ENCODE peak calls at places on chromosomes 11 and 22, in six cellular contexts. U is HCT116, M is kidney glomerular epithelial cell, A is GM12865, Q is A549, G is AG04449. N is an unnamed sample.

GRCh38 chr22:40397436-40397835 is 27.0 kb downstream of the SGSM3 start:
- DNase-seq in U (no peak), M (no peak), A (no peak), Q (no peak), G (no peak), N (no peak)

GRCh38 chr11:2072551-2073261 is 66.5 kb downstream of the IGF2 start:
- DNase-seq in U (no peak), M (no peak), A (no peak), Q (no peak), G (no peak), N (no peak)

GRCh38 chr11:116461789-116462188 is 311.0 kb downstream of the BUD13 start:
- DNase-seq in U (no peak), M (no peak), A (no peak), Q (no peak), G (no peak), N (no peak)

GRCh38 chr11:120340529-120340928 is 4.3 kb downstream of the ARHGEF12 start:
- DNase-seq in U (no peak), M (no peak), A (no peak), Q (no peak), G (no peak), N (no peak)

GRCh38 chr22:45284705-45285305 is at the start of gene UPK3A:
- DNase-seq in U (peak; percentile 33), M (peak; percentile 1), A (peak; percentile 52), Q (peak; percentile 28), G (no peak), N (peak; percentile 48)

GRCh38 chr11:16790484-16791240 is 52.2 kb downstream of the C11orf58 start:
- DNase-seq in U (no peak), M (no peak), A (no peak), Q (no peak), G (no peak), N (no peak)

GRCh38 chr22:17612057-17612456 is 16.5 kb downstream of the ATP6V1E1 start:
- DNase-seq in U (no peak), M (no peak), A (no peak), Q (no peak), G (no peak), N (no peak)

GRCh38 chr11:12122083-12122482 is 11.7 kb downstream of the MICAL2 start:
- DNase-seq in U (peak; percentile 48), M (no peak), A (peak; percentile 26), Q (peak; percentile 48), G (no peak), N (no peak)

GRCh38 chr11:79783833-79784232 is 343.0 kb upstream of the TENM4 start:
- DNase-seq in U (no peak), M (no peak), A (no peak), Q (no peak), G (no peak), N (no peak)

GRCh38 chr22:44181912-44182590 is 1.3 kb downstream of the PARVG start:
- DNase-seq in U (no peak), M (no peak), A (peak; percentile 51), Q (no peak), G (no peak), N (no peak)

GRCh38 chr11:22685111-22685510 is 18.7 kb downstream of the GAS2 start:
- DNase-seq in U (no peak), M (no peak), A (no peak), Q (no peak), G (no peak), N (no peak)

GRCh38 chr11:2290351-2290841 is 11.3 kb downstream of the C11orf21 start:
- DNase-seq in U (no peak), M (no peak), A (no peak), Q (no peak), G (no peak), N (no peak)

GRCh38 chr11:134291196-134291595 is 15.0 kb downstream of the GLB1L3 start:
- DNase-seq in U (no peak), M (no peak), A (no peak), Q (no peak), G (no peak), N (no peak)

GRCh38 chr11:57567512-57568329 is at the start of gene UBE2L6:
- DNase-seq in U (no peak), M (no peak), A (peak; percentile 66), Q (peak; percentile 87), G (no peak), N (no peak)

GRCh38 chr11:65911682-65912568 is 6.9 kb downstream of the C11orf68 start:
- DNase-seq in U (peak; percentile 72), M (peak; percentile 50), A (no peak), Q (peak; percentile 68), G (no peak), N (peak; percentile 25)

GRCh38 chr11:77044356-77044755 is 10.2 kb downstream of the B3GNT6 start:
- DNase-seq in U (no peak), M (no peak), A (no peak), Q (no peak), G (no peak), N (no peak)

GRCh38 chr11:2886191-2886894 is 768 bp upstream of the CDKN1C start:
- DNase-seq in U (no peak), M (no peak), A (no peak), Q (no peak), G (no peak), N (no peak)

GRCh38 chr11:106302416-106302815 is 225.0 kb downstream of the AASDHPPT start:
- DNase-seq in U (no peak), M (no peak), A (no peak), Q (no peak), G (no peak), N (no peak)

GRCh38 chr11:114172871-114173444 is 113.4 kb downstream of the ZBTB16 start:
- DNase-seq in U (no peak), M (no peak), A (no peak), Q (no peak), G (no peak), N (no peak)

GRCh38 chr22:17313591-17313990 is 55.7 kb upstream of the CECR2 start:
- DNase-seq in U (no peak), M (no peak), A (no peak), Q (no peak), G (no peak), N (no peak)

GRCh38 chr11:67640021-67640757 is 626 bp upstream of the TBX10 start:
- DNase-seq in U (peak; percentile 36), M (peak; percentile 27), A (peak; percentile 79), Q (peak; percentile 77), G (no peak), N (no peak)